ENCODE peak calls at places on chromosomes 3 and 15, in ten cellular contexts. G is activated T-helper 9 cell treated with anti-CD3 and anti-CD28 coated beads, Interleukin-2, amount 50 U/mL, for 16 hours; A is HTR-8/SVneo; H is lower lobe of right lung; Z is NCI-H2081; C is tibial artery; B is coronary artery; O is WTC11; W is renal cortical epithelial cell; V is stimulated activated CD4-positive, alpha-beta T cell treated with anti-CD3 and anti-CD28 coated beads, Interleukin-12 subunit alpha, Interleukin-12 subunit beta, amount 100 ng/mL, for 48 hours. N is an unnamed sample.

GRCh38 chr3:190155752-190156151 is 35.1 kb upstream of the P3H2 start:
- DNase-seq in G (no peak), A (no peak), H (no peak), Z (no peak), C (no peak), B (no peak), O (no peak), W (peak; percentile 4), V (no peak), N (no peak)

GRCh38 chr3:68033850-68034249 is 379.4 kb upstream of the SUCLG2 start:
- DNase-seq in G (no peak), A (no peak), H (no peak), Z (no peak), C (no peak), B (no peak), O (no peak), W (no peak), V (no peak), N (no peak)

GRCh38 chr3:14431556-14431927 is 29.1 kb downstream of the SLC6A6 start:
- DNase-seq in G (no peak), A (no peak), H (peak; percentile 74), Z (no peak), C (no peak), B (no peak), O (no peak), W (no peak), V (no peak), N (no peak)

GRCh38 chr3:150449169-150449721 is 41.1 kb downstream of the TSC22D2 start:
- DNase-seq in G (no peak), A (peak; percentile 20), H (no peak), Z (no peak), C (no peak), B (no peak), O (no peak), W (peak; percentile 91), V (no peak), N (no peak)

GRCh38 chr15:44094776-44095175 is 100.3 kb downstream of the FRMD5 start:
- DNase-seq in G (no peak), A (no peak), H (no peak), Z (no peak), C (no peak), B (no peak), O (no peak), W (no peak), V (no peak), N (no peak)

GRCh38 chr15:89912145-89912673 is 543 bp downstream of the ARPIN start:
- DNase-seq in G (no peak), A (peak; percentile 41), H (peak; percentile 67), Z (no peak), C (peak; percentile 44), B (no peak), O (peak; percentile 42), W (no peak), V (no peak), N (peak; percentile 74)

GRCh38 chr15:19956124-19956796 is 585.3 kb downstream of the GOLGA6L6 start:
- DNase-seq in G (no peak), A (no peak), H (no peak), Z (no peak), C (no peak), B (no peak), O (no peak), W (no peak), V (no peak), N (no peak)

GRCh38 chr15:46853600-46853999 is 863.7 kb upstream of the SEMA6D start:
- DNase-seq in G (no peak), A (no peak), H (no peak), Z (no peak), C (no peak), B (no peak), O (no peak), W (no peak), V (no peak), N (no peak)

GRCh38 chr15:71473751-71474150 is 336.6 kb upstream of the NR2E3 start:
- DNase-seq in G (no peak), A (no peak), H (no peak), Z (no peak), C (no peak), B (no peak), O (no peak), W (no peak), V (no peak), N (no peak)

GRCh38 chr3:160447544-160447943 is 2.0 kb downstream of the TRIM59 start:
- DNase-seq in G (no peak), A (no peak), H (no peak), Z (no peak), C (no peak), B (no peak), O (no peak), W (peak; percentile 27), V (no peak), N (no peak)